ENCODE peak calls at places on chromosome 19, in eight cellular contexts. C is HS-27A; N is activated naive CD4-positive, alpha-beta T cell treated with anti-CD3 and anti-CD28 coated beads, Interleukin-2, amount 50 U/mL, for 16 hours; D is HS-5; S is WTC11; Y is CD4-positive, CD25-positive, alpha-beta regulatory T cell; G is GM03348; E is T-helper 2 cell. V is an unnamed sample.

GRCh38 chr19:55459551-55459949 is 1.9 kb downstream of the ISOC2 start:
- DNase-seq in C (no peak), N (no peak), D (no peak), S (no peak), Y (no peak), G (no peak), E (no peak), V (no peak)

GRCh38 chr19:12090807-12091206 is 26.3 kb downstream of the ZNF844 start:
- DNase-seq in C (no peak), N (peak), D (no peak), S (peak), Y (peak), G (peak), E (peak), V (no peak)

GRCh38 chr19:1453525-1454371 is 3.8 kb downstream of the APC2 start:
- DNase-seq in C (no peak), N (no peak), D (no peak), S (no peak), Y (no peak), G (peak), E (no peak), V (peak)

GRCh38 chr19:44066305-44066704 is 5.7 kb upstream of the ZNF284 start:
- DNase-seq in C (no peak), N (no peak), D (no peak), S (no peak), Y (no peak), G (no peak), E (no peak), V (no peak)

GRCh38 chr19:28294395-28294794 is 918.6 kb downstream of the UQCRFS1 start:
- DNase-seq in C (no peak), N (no peak), D (no peak), S (no peak), Y (no peak), G (peak), E (no peak), V (no peak)

GRCh38 chr19:34960940-34961679 is 2.9 kb downstream of the ZNF792 start:
- DNase-seq in C (no peak), N (no peak), D (no peak), S (no peak), Y (no peak), G (peak), E (no peak), V (no peak)

GRCh38 chr19:30320466-30320865 is 51.7 kb upstream of the ZNF536 start:
- DNase-seq in C (no peak), N (no peak), D (no peak), S (no peak), Y (no peak), G (no peak), E (no peak), V (no peak)

GRCh38 chr19:3478409-3479176 is 1.7 kb downstream of the SMIM24 start:
- DNase-seq in C (no peak), N (no peak), D (no peak), S (no peak), Y (no peak), G (no peak), E (no peak), V (no peak)

GRCh38 chr19:30778961-30779690 is 406.9 kb downstream of the ZNF536 start:
- DNase-seq in C (no peak), N (no peak), D (no peak), S (no peak), Y (no peak), G (no peak), E (no peak), V (no peak)

GRCh38 chr19:2625434-2625833 is 77.1 kb downstream of the GNG7 start:
- DNase-seq in C (no peak), N (no peak), D (no peak), S (no peak), Y (no peak), G (no peak), E (no peak), V (no peak)

GRCh38 chr19:5183616-5184015 is 157.0 kb downstream of the PTPRS start:
- DNase-seq in C (no peak), N (no peak), D (no peak), S (no peak), Y (no peak), G (no peak), E (no peak), V (no peak)

GRCh38 chr19:40286235-40286530 is 1.0 kb upstream of the AKT2 start:
- DNase-seq in C (no peak), N (no peak), D (no peak), S (no peak), Y (no peak), G (no peak), E (no peak), V (no peak)

GRCh38 chr19:35249848-35250711 is 1.3 kb downstream of the LSR start:
- DNase-seq in C (no peak), N (no peak), D (no peak), S (peak), Y (no peak), G (no peak), E (no peak), V (peak)

GRCh38 chr19:607301-608154 is 17.8 kb downstream of the HCN2 start:
- DNase-seq in C (no peak), N (no peak), D (no peak), S (no peak), Y (no peak), G (no peak), E (no peak), V (no peak)

GRCh38 chr19:41351339-41352245 is 2.1 kb downstream of the TGFB1 start:
- DNase-seq in C (no peak), N (peak), D (no peak), S (peak), Y (peak), G (peak), E (peak), V (no peak)

GRCh38 chr19:51366999-51367564 is 894 bp upstream of the ETFB start:
- DNase-seq in C (no peak), N (peak), D (no peak), S (peak), Y (peak), G (no peak), E (no peak), V (no peak)

GRCh38 chr19:6092329-6093286 is 17.7 kb downstream of the RFX2 start:
- DNase-seq in C (no peak), N (no peak), D (no peak), S (peak), Y (no peak), G (peak), E (no peak), V (peak)

GRCh38 chr19:10102787-10103236 is 334 bp upstream of the ANGPTL6 start:
- DNase-seq in C (no peak), N (no peak), D (no peak), S (no peak), Y (no peak), G (no peak), E (no peak), V (no peak)

GRCh38 chr19:45130888-45131615 is 29.7 kb downstream of the NKPD1 start:
- DNase-seq in C (no peak), N (no peak), D (no peak), S (no peak), Y (no peak), G (no peak), E (no peak), V (peak)

GRCh38 chr19:18587962-18588610 is 512 bp upstream of the REX1BD start:
- DNase-seq in C (no peak), N (no peak), D (peak), S (no peak), Y (no peak), G (no peak), E (no peak), V (no peak)

GRCh38 chr19:41595890-41596280 is 19.9 kb downstream of the CEACAM21 start:
- DNase-seq in C (no peak), N (no peak), D (no peak), S (no peak), Y (no peak), G (no peak), E (no peak), V (no peak)

GRCh38 chr19:51101171-51101865 is 6.9 kb downstream of the CTU1 start:
- DNase-seq in C (no peak), N (no peak), D (no peak), S (no peak), Y (no peak), G (no peak), E (no peak), V (no peak)

GRCh38 chr19:16175954-16176353 is 2.6 kb upstream of the CIB3 start:
- DNase-seq in C (no peak), N (no peak), D (no peak), S (no peak), Y (no peak), G (no peak), E (no peak), V (no peak)

GRCh38 chr19:35729021-35729420 is 11.2 kb downstream of the KMT2B start:
- DNase-seq in C (no peak), N (no peak), D (no peak), S (no peak), Y (no peak), G (no peak), E (no peak), V (no peak)

GRCh38 chr19:49950590-49950948 is 10.4 kb downstream of the SIGLEC11 start:
- DNase-seq in C (no peak), N (no peak), D (no peak), S (no peak), Y (no peak), G (no peak), E (no peak), V (no peak)

GRCh38 chr19:6739390-6739883 is at the start of gene TRIP10:
- DNase-seq in C (no peak), N (peak), D (no peak), S (peak), Y (peak), G (peak), E (peak), V (peak)

GRCh38 chr19:36266375-36266961 is 51.6 kb downstream of the ZNF146 start:
- DNase-seq in C (no peak), N (no peak), D (no peak), S (no peak), Y (no peak), G (no peak), E (no peak), V (no peak)

GRCh38 chr19:43799502-43800142 is 2.6 kb downstream of the LYPD5 start:
- DNase-seq in C (no peak), N (no peak), D (no peak), S (no peak), Y (no peak), G (no peak), E (no peak), V (no peak)

V was measured in NCI-H2029.